ENCODE peak calls at places on chromosomes 16 and 17, in nine cellular contexts. J is GM18507; C is naive thymus-derived CD8-positive, alpha-beta T cell; X is AG09309; V is NT2/D1; L is neuronal stem cell; I is AG10803; F is activated naive CD4-positive, alpha-beta T cell treated with anti-CD3 and anti-CD28 coated beads, Interleukin-2, amount 50 U/mL, for 72 hours; K is fibroblast of pulmonary artery. N is an unnamed sample.
A peak's percentile ranks its signal among the peaks of the same experiment; 100 is the strongest.

GRCh38 chr17:14557482-14557881 is 256.6 kb downstream of the HS3ST3B1 start:
- DNase-seq in J (no peak), C (no peak), X (no peak), V (no peak), L (no peak), I (no peak), F (no peak), K (no peak), N (no peak)

GRCh38 chr17:79242873-79243602 is 168.4 kb downstream of the ENGASE start:
- DNase-seq in J (no peak), C (no peak), X (no peak), V (no peak), L (no peak), I (no peak), F (no peak), K (no peak), N (no peak)

GRCh38 chr17:54899721-54900456 is 763 bp upstream of the TOM1L1 start:
- DNase-seq in J (no peak), C (no peak), X (no peak), V (peak; percentile 36), L (no peak), I (no peak), F (no peak), K (no peak), N (peak; percentile 4)

GRCh38 chr17:76351526-76352071 is 2.1 kb downstream of the PRPSAP1 start:
- DNase-seq in J (no peak), C (no peak), X (no peak), V (no peak), L (no peak), I (no peak), F (no peak), K (no peak), N (no peak)

GRCh38 chr17:60141111-60142018 is 8.4 kb upstream of the CA4 start:
- DNase-seq in J (no peak), C (peak; percentile 59), X (no peak), V (no peak), L (no peak), I (peak; percentile 23), F (no peak), K (peak; percentile 45), N (peak; percentile 13)

GRCh38 chr17:72476575-72476986 is 355.8 kb downstream of the SOX9 start:
- DNase-seq in J (no peak), C (no peak), X (no peak), V (peak; percentile 68), L (peak; percentile 71), I (no peak), F (no peak), K (no peak), N (no peak)

GRCh38 chr16:12436201-12436657 is 367.5 kb downstream of the CPPED1 start:
- DNase-seq in J (no peak), C (no peak), X (no peak), V (peak; percentile 20), L (peak; percentile 12), I (no peak), F (no peak), K (no peak), N (no peak)

GRCh38 chr16:81483064-81483969 is 38.7 kb downstream of the CMIP start:
- DNase-seq in J (no peak), C (no peak), X (no peak), V (no peak), L (no peak), I (no peak), F (no peak), K (peak; percentile 14), N (peak; percentile 67)

N was measured in IMR-90.